ENCODE peak calls at places on chromosomes 6 and 20, in five cellular contexts. S is stimulated activated CD8-positive, alpha-beta memory T cell treated with anti-CD3 and anti-CD28 coated beads, Interleukin-4, amount 100 ng/mL, for 48 hours; T is uterus; J is HFFc6; D is tibial nerve. H is an unnamed sample.

GRCh38 chr6:9155836-9156235 is 720.5 kb upstream of the SLC35B3 start:
- DNase-seq in J (no peak), T (no peak), S (no peak), D (no peak), H (no peak)

GRCh38 chr6:130412556-130413290 is 46.9 kb downstream of the TMEM200A start:
- DNase-seq in S (no peak), D (no peak), T (no peak), J (no peak), H (no peak)

GRCh38 chr6:3413612-3414011 is 43.2 kb downstream of the SLC22A23 start:
- DNase-seq in J (no peak), S (no peak), D (no peak), T (no peak), H (no peak)

GRCh38 chr6:170464524-170464979 is 88.6 kb downstream of the PSMB1 start:
- DNase-seq in T (no peak), J (no peak), S (peak; percentile 53), D (no peak), H (no peak)

GRCh38 chr20:23289249-23289648 is 61.3 kb upstream of the NXT1 start:
- DNase-seq in T (no peak), S (no peak), D (no peak), J (no peak), H (no peak)

GRCh38 chr6:27893836-27894807 is 18.1 kb downstream of the OR2B2 start:
- DNase-seq in S (peak; percentile 86), D (peak; percentile 76), T (peak; percentile 84), J (peak; percentile 97), H (peak; percentile 85)

GRCh38 chr20:56875052-56875663 is 246.1 kb downstream of the TFAP2C start:
- DNase-seq in T (no peak), J (peak; percentile 58), D (no peak), S (no peak), H (peak; percentile 89)

GRCh38 chr6:69771158-69771906 is 25.5 kb downstream of the LMBRD1 start:
- DNase-seq in J (no peak), D (no peak), T (no peak), S (no peak), H (no peak)

GRCh38 chr6:112800916-112801315 is 453.8 kb downstream of the RFPL4B start:
- DNase-seq in T (no peak), J (no peak), D (no peak), S (no peak), H (no peak)

GRCh38 chr6:51936941-51937340 is 150.5 kb downstream of the PKHD1 start:
- DNase-seq in T (no peak), J (no peak), D (no peak), S (no peak), H (no peak)

GRCh38 chr6:36347635-36348034 is 10.9 kb upstream of the BNIP5 start:
- DNase-seq in J (no peak), S (no peak), T (no peak), D (no peak), H (no peak)

GRCh38 chr6:37354526-37355384 is 972 bp downstream of the RNF8 start:
- DNase-seq in T (peak; percentile 34), J (no peak), S (peak; percentile 48), D (no peak), H (no peak)

GRCh38 chr6:142816024-142816423 is 129.0 kb downstream of the HIVEP2 start:
- DNase-seq in S (no peak), T (no peak), D (no peak), J (no peak), H (no peak)

GRCh38 chr20:58438970-58439808 is 50.2 kb downstream of the VAPB start:
- DNase-seq in J (no peak), S (no peak), D (no peak), T (no peak), H (no peak)

GRCh38 chr6:219641-220198 is 72.6 kb upstream of the DUSP22 start:
- DNase-seq in D (peak; percentile 38), T (no peak), J (no peak), S (peak; percentile 37), H (peak; percentile 28)

GRCh38 chr6:166582258-166582657 is 4.2 kb downstream of the RAMACL start:
- DNase-seq in J (no peak), D (no peak), T (no peak), S (no peak), H (no peak)

GRCh38 chr6:75491302-75491701 is 2.3 kb downstream of the FILIP1 start:
- DNase-seq in J (no peak), S (no peak), T (no peak), D (no peak), H (no peak)

GRCh38 chr6:145189836-145190235 is 545.5 kb downstream of the EPM2A start:
- DNase-seq in T (no peak), S (no peak), D (no peak), J (no peak), H (no peak)

GRCh38 chr20:1838479-1839279 is 56.5 kb upstream of the SIRPA start:
- DNase-seq in J (no peak), T (no peak), S (no peak), D (no peak), H (no peak)

GRCh38 chr6:129920103-129920798 is 59.1 kb upstream of the TMEM244 start:
- DNase-seq in J (peak; percentile 28), S (no peak), D (no peak), T (no peak), H (no peak)

GRCh38 chr6:167221408-167222201 is 63.8 kb upstream of the GPR31 start:
- DNase-seq in J (no peak), D (no peak), T (no peak), S (no peak), H (no peak)

GRCh38 chr6:41200296-41200900 is 551 bp downstream of the TREML2 start:
- DNase-seq in T (no peak), J (no peak), D (no peak), S (peak; percentile 71), H (no peak)

GRCh38 chr20:57020364-57020763 is 246.1 kb downstream of the BMP7 start:
- DNase-seq in T (no peak), S (no peak), D (no peak), J (no peak), H (no peak)

GRCh38 chr6:22809380-22809779 is 240.0 kb downstream of the HDGFL1 start:
- DNase-seq in D (no peak), J (no peak), T (no peak), S (no peak), H (no peak)

GRCh38 chr6:125019281-125019680 is 57.0 kb downstream of the RNF217 start:
- DNase-seq in T (no peak), D (no peak), J (no peak), S (no peak), H (no peak)

GRCh38 chr20:36606171-36607116 is 865 bp downstream of the RAB5IF start:
- DNase-seq in S (peak; percentile 51), T (no peak), J (no peak), D (no peak), H (peak; percentile 47)

GRCh38 chr6:12293234-12293930 is 3.2 kb downstream of the EDN1 start:
- DNase-seq in S (no peak), J (no peak), T (no peak), D (no peak), H (no peak)

GRCh38 chr6:167424060-167424673 is 99.3 kb downstream of the TTLL2 start:
- DNase-seq in J (no peak), T (no peak), D (no peak), S (no peak), H (no peak)

GRCh38 chr6:17484201-17484606 is 90.8 kb downstream of the CAP2 start:
- DNase-seq in D (no peak), T (no peak), S (no peak), J (no peak), H (no peak)

GRCh38 chr6:40719671-40720374 is 132.7 kb upstream of the LRFN2 start:
- DNase-seq in D (no peak), T (no peak), J (peak; percentile 5), S (no peak), H (no peak)

GRCh38 chr6:112795316-112795715 is 448.2 kb downstream of the RFPL4B start:
- DNase-seq in S (no peak), T (no peak), J (no peak), D (no peak), H (no peak)

GRCh38 chr20:40547492-40548129 is 141.4 kb downstream of the MAFB start:
- DNase-seq in J (no peak), S (no peak), T (no peak), D (no peak), H (no peak)

GRCh38 chr6:38973178-38974057 is 75.2 kb upstream of the GLP1R start:
- DNase-seq in S (no peak), D (no peak), J (peak; percentile 72), T (no peak), H (peak; percentile 38)

GRCh38 chr6:44253307-44254101 is 3.8 kb downstream of the SLC35B2 start:
- DNase-seq in T (no peak), J (peak; percentile 52), S (peak; percentile 80), D (no peak), H (peak; percentile 37)

GRCh38 chr20:32507998-32508774 is 76.9 kb downstream of the NOL4L start:
- DNase-seq in D (no peak), S (peak; percentile 35), J (no peak), T (no peak), H (no peak)

GRCh38 chr6:43712590-43712989 is 25.0 kb upstream of the MRPS18A start:
- DNase-seq in D (no peak), J (no peak), T (no peak), S (no peak), H (no peak)

GRCh38 chr6:5139828-5140771 is 55.0 kb downstream of the PPP1R3G start:
- DNase-seq in D (no peak), T (no peak), J (no peak), S (no peak), H (no peak)